ENCODE peak calls at places on chromosomes 7 and 10, in nine cellular contexts. One of them, this sample, is unnamed.

GRCh38 chr7:33982425-33982786 is 77.1 kb downstream of the BMPER start:
- DNase-seq in A549: no peak
- DNase-seq in brain microvascular endothelial cell: peak
- DNase-seq in HepG2: no peak
- DNase-seq in cardiac fibroblast: peak
- DNase-seq in AG09309: no peak
- DNase-seq in heart left ventricle: no peak
- DNase-seq in fibroblast of lung: peak
- DNase-seq in lower lobe of right lung: no peak
- DNase-seq in this sample: no peak

GRCh38 chr10:70675496-70676161 is 3.3 kb downstream of the ADAMTS14 start:
- DNase-seq in cardiac fibroblast: no peak
- DNase-seq in lower lobe of right lung: no peak
- DNase-seq in HepG2: no peak
- DNase-seq in heart left ventricle: no peak
- DNase-seq in A549: no peak
- DNase-seq in fibroblast of lung: no peak
- DNase-seq in brain microvascular endothelial cell: no peak
- DNase-seq in AG09309: no peak
- DNase-seq in this sample: no peak

GRCh38 chr7:140610204-140611165 is 30.1 kb downstream of the DENND2A start:
- DNase-seq in A549: no peak
- DNase-seq in HepG2: no peak
- DNase-seq in cardiac fibroblast: no peak
- DNase-seq in AG09309: no peak
- DNase-seq in heart left ventricle: no peak
- DNase-seq in fibroblast of lung: no peak
- DNase-seq in brain microvascular endothelial cell: no peak
- DNase-seq in lower lobe of right lung: no peak
- DNase-seq in this sample: no peak

GRCh38 chr7:40551685-40552576 is 417.1 kb downstream of the SUGCT start:
- DNase-seq in cardiac fibroblast: peak
- DNase-seq in HepG2: peak
- DNase-seq in brain microvascular endothelial cell: peak
- DNase-seq in fibroblast of lung: peak
- DNase-seq in lower lobe of right lung: peak
- DNase-seq in A549: no peak
- DNase-seq in AG09309: peak
- DNase-seq in heart left ventricle: peak
- DNase-seq in this sample: peak

GRCh38 chr10:119412831-119413737 is 129.4 kb downstream of the RGS10 start:
- DNase-seq in lower lobe of right lung: no peak
- DNase-seq in AG09309: no peak
- DNase-seq in HepG2: peak
- DNase-seq in cardiac fibroblast: peak
- DNase-seq in A549: no peak
- DNase-seq in fibroblast of lung: peak
- DNase-seq in heart left ventricle: no peak
- DNase-seq in brain microvascular endothelial cell: no peak
- DNase-seq in this sample: peak

GRCh38 chr7:112150823-112151641 is 55.2 kb downstream of the DOCK4 start:
- DNase-seq in HepG2: no peak
- DNase-seq in AG09309: no peak
- DNase-seq in cardiac fibroblast: no peak
- DNase-seq in heart left ventricle: no peak
- DNase-seq in A549: no peak
- DNase-seq in brain microvascular endothelial cell: no peak
- DNase-seq in lower lobe of right lung: no peak
- DNase-seq in fibroblast of lung: peak
- DNase-seq in this sample: peak

GRCh38 chr7:20241491-20242261 is 24.5 kb upstream of the MACC1 start:
- DNase-seq in AG09309: peak
- DNase-seq in heart left ventricle: no peak
- DNase-seq in fibroblast of lung: peak
- DNase-seq in HepG2: peak
- DNase-seq in cardiac fibroblast: peak
- DNase-seq in brain microvascular endothelial cell: peak
- DNase-seq in A549: no peak
- DNase-seq in lower lobe of right lung: no peak
- DNase-seq in this sample: no peak

GRCh38 chr7:44987996-44988395 is 9.2 kb upstream of the MYO1G start:
- DNase-seq in HepG2: no peak
- DNase-seq in heart left ventricle: no peak
- DNase-seq in cardiac fibroblast: no peak
- DNase-seq in brain microvascular endothelial cell: no peak
- DNase-seq in lower lobe of right lung: no peak
- DNase-seq in AG09309: no peak
- DNase-seq in fibroblast of lung: no peak
- DNase-seq in A549: no peak
- DNase-seq in this sample: no peak

GRCh38 chr10:49280001-49280408 is 19.0 kb upstream of the C10orf71 start:
- DNase-seq in HepG2: no peak
- DNase-seq in lower lobe of right lung: no peak
- DNase-seq in A549: no peak
- DNase-seq in cardiac fibroblast: peak
- DNase-seq in heart left ventricle: no peak
- DNase-seq in brain microvascular endothelial cell: peak
- DNase-seq in fibroblast of lung: peak
- DNase-seq in AG09309: peak
- DNase-seq in this sample: peak

GRCh38 chr7:7219216-7219615 is 36.9 kb downstream of the C1GALT1 start:
- DNase-seq in HepG2: peak
- DNase-seq in AG09309: no peak
- DNase-seq in A549: no peak
- DNase-seq in heart left ventricle: no peak
- DNase-seq in brain microvascular endothelial cell: no peak
- DNase-seq in cardiac fibroblast: peak
- DNase-seq in fibroblast of lung: no peak
- DNase-seq in lower lobe of right lung: no peak
- DNase-seq in this sample: peak

GRCh38 chr7:91280604-91281003 is 16.4 kb downstream of the FZD1 start:
- DNase-seq in heart left ventricle: no peak
- DNase-seq in AG09309: no peak
- DNase-seq in HepG2: no peak
- DNase-seq in A549: no peak
- DNase-seq in cardiac fibroblast: no peak
- DNase-seq in lower lobe of right lung: no peak
- DNase-seq in fibroblast of lung: peak
- DNase-seq in brain microvascular endothelial cell: no peak
- DNase-seq in this sample: no peak

GRCh38 chr10:64209574-64209973 is 688.4 kb downstream of the REEP3 start:
- DNase-seq in brain microvascular endothelial cell: peak
- DNase-seq in cardiac fibroblast: no peak
- DNase-seq in heart left ventricle: peak
- DNase-seq in A549: no peak
- DNase-seq in lower lobe of right lung: no peak
- DNase-seq in AG09309: no peak
- DNase-seq in fibroblast of lung: peak
- DNase-seq in HepG2: no peak
- DNase-seq in this sample: no peak

GRCh38 chr7:35252584-35252983 is 1.3 kb downstream of the TBX20 start:
- DNase-seq in brain microvascular endothelial cell: no peak
- DNase-seq in A549: no peak
- DNase-seq in heart left ventricle: no peak
- DNase-seq in lower lobe of right lung: no peak
- DNase-seq in HepG2: no peak
- DNase-seq in AG09309: no peak
- DNase-seq in cardiac fibroblast: no peak
- DNase-seq in fibroblast of lung: no peak
- DNase-seq in this sample: no peak

GRCh38 chr7:64946772-64947171 is 43.7 kb downstream of the ZNF273 start:
- DNase-seq in heart left ventricle: no peak
- DNase-seq in brain microvascular endothelial cell: no peak
- DNase-seq in lower lobe of right lung: no peak
- DNase-seq in AG09309: no peak
- DNase-seq in cardiac fibroblast: peak
- DNase-seq in A549: no peak
- DNase-seq in fibroblast of lung: peak
- DNase-seq in HepG2: peak
- DNase-seq in this sample: peak

GRCh38 chr7:17437586-17437985 is 139.1 kb downstream of the AHR start:
- DNase-seq in AG09309: no peak
- DNase-seq in cardiac fibroblast: no peak
- DNase-seq in fibroblast of lung: no peak
- DNase-seq in brain microvascular endothelial cell: no peak
- DNase-seq in heart left ventricle: no peak
- DNase-seq in A549: no peak
- DNase-seq in lower lobe of right lung: no peak
- DNase-seq in HepG2: no peak
- DNase-seq in this sample: no peak

GRCh38 chr7:26944486-26944885 is 80.1 kb upstream of the SKAP2 start:
- DNase-seq in HepG2: no peak
- DNase-seq in cardiac fibroblast: no peak
- DNase-seq in A549: no peak
- DNase-seq in brain microvascular endothelial cell: no peak
- DNase-seq in heart left ventricle: no peak
- DNase-seq in lower lobe of right lung: no peak
- DNase-seq in AG09309: no peak
- DNase-seq in fibroblast of lung: no peak
- DNase-seq in this sample: no peak

GRCh38 chr7:4755045-4755444 is 20.4 kb upstream of the AP5Z1 start:
- DNase-seq in A549: no peak
- DNase-seq in heart left ventricle: no peak
- DNase-seq in lower lobe of right lung: no peak
- DNase-seq in fibroblast of lung: no peak
- DNase-seq in HepG2: no peak
- DNase-seq in AG09309: no peak
- DNase-seq in cardiac fibroblast: no peak
- DNase-seq in brain microvascular endothelial cell: no peak
- DNase-seq in this sample: no peak

GRCh38 chr10:114393482-114393881 is 10.8 kb downstream of the AFAP1L2 start:
- DNase-seq in cardiac fibroblast: peak
- DNase-seq in heart left ventricle: no peak
- DNase-seq in A549: no peak
- DNase-seq in fibroblast of lung: peak
- DNase-seq in lower lobe of right lung: no peak
- DNase-seq in AG09309: no peak
- DNase-seq in brain microvascular endothelial cell: peak
- DNase-seq in HepG2: no peak
- DNase-seq in this sample: peak

GRCh38 chr7:832292-832967 is at the start of gene SUN1:
- DNase-seq in fibroblast of lung: peak
- DNase-seq in heart left ventricle: peak
- DNase-seq in lower lobe of right lung: no peak
- DNase-seq in A549: peak
- DNase-seq in cardiac fibroblast: peak
- DNase-seq in brain microvascular endothelial cell: peak
- DNase-seq in HepG2: peak
- DNase-seq in AG09309: peak
- DNase-seq in this sample: peak

GRCh38 chr7:35596061-35596460 is 98.9 kb downstream of the HERPUD2 start:
- DNase-seq in fibroblast of lung: peak
- DNase-seq in A549: no peak
- DNase-seq in lower lobe of right lung: no peak
- DNase-seq in heart left ventricle: no peak
- DNase-seq in cardiac fibroblast: peak
- DNase-seq in brain microvascular endothelial cell: peak
- DNase-seq in AG09309: no peak
- DNase-seq in HepG2: no peak
- DNase-seq in this sample: peak

GRCh38 chr7:130319541-130319940 is 25.1 kb upstream of the CPA5 start:
- DNase-seq in HepG2: no peak
- DNase-seq in fibroblast of lung: no peak
- DNase-seq in lower lobe of right lung: no peak
- DNase-seq in A549: no peak
- DNase-seq in heart left ventricle: no peak
- DNase-seq in cardiac fibroblast: no peak
- DNase-seq in brain microvascular endothelial cell: no peak
- DNase-seq in AG09309: no peak
- DNase-seq in this sample: no peak
- TF ChIP-seq CTCF in HepG2: no peak
- TF ChIP-seq CTCF in fibroblast of lung: no peak
- TF ChIP-seq CTCF in lower lobe of right lung: no peak
- TF ChIP-seq CTCF in A549: no peak
- TF ChIP-seq CTCF in heart left ventricle: no peak
- TF ChIP-seq CTCF in cardiac fibroblast: no peak
- TF ChIP-seq CTCF in brain microvascular endothelial cell: no peak
- TF ChIP-seq CTCF in AG09309: no peak
- TF ChIP-seq CTCF in this sample: no peak

DNA sequence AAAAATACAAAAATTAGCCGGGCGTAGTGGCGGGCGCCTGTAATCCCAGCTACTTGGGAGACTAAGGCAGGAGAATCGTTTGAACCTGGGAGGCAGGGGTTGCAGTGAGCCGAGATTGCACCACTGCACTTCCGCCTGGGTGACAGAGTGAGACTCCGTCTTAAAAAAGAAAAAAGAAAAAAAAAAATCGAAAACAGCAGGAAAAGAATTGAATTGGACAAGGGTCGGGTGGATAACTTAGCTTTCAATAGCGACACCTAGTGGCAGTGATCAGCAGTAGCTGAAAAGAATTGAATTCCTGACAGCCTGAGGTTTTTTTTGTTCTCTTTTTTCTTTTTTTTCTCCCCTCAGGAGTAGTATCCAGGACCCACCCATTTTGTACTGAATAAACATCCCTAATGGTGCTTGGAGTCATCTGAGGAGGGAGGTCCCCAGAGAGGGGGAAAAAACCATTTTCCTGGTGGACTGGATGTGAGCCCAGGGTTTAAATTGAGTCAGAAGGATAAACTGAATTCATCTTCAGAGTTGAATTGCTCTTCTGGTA is 55.1 kb downstream of the CYCS start:
- DNase-seq in heart left ventricle: peak
- DNase-seq in A549: peak
- DNase-seq in HepG2: peak
- DNase-seq in fibroblast of lung: peak
- DNase-seq in cardiac fibroblast: peak
- DNase-seq in AG09309: peak
- DNase-seq in lower lobe of right lung: peak
- DNase-seq in brain microvascular endothelial cell: peak
- DNase-seq in this sample: peak
- H3K4me3 ChIP-seq in heart left ventricle: no peak
- H3K4me3 ChIP-seq in A549: peak
- H3K4me3 ChIP-seq in HepG2: peak
- H3K4me3 ChIP-seq in fibroblast of lung: no peak
- H3K4me3 ChIP-seq in cardiac fibroblast: no peak
- H3K4me3 ChIP-seq in AG09309: no peak
- H3K4me3 ChIP-seq in lower lobe of right lung: peak
- H3K4me3 ChIP-seq in brain microvascular endothelial cell: peak
- H3K4me3 ChIP-seq in this sample: no peak

GRCh38 chr10:23418051-23418681 is 20.7 kb upstream of the OTUD1 start:
- DNase-seq in lower lobe of right lung: no peak
- DNase-seq in A549: no peak
- DNase-seq in fibroblast of lung: no peak
- DNase-seq in cardiac fibroblast: no peak
- DNase-seq in heart left ventricle: no peak
- DNase-seq in HepG2: no peak
- DNase-seq in brain microvascular endothelial cell: no peak
- DNase-seq in AG09309: no peak
- DNase-seq in this sample: no peak
- TF ChIP-seq CTCF in lower lobe of right lung: no peak
- TF ChIP-seq CTCF in A549: no peak
- TF ChIP-seq CTCF in fibroblast of lung: no peak
- TF ChIP-seq CTCF in cardiac fibroblast: no peak
- TF ChIP-seq CTCF in heart left ventricle: no peak
- TF ChIP-seq CTCF in HepG2: no peak
- TF ChIP-seq CTCF in brain microvascular endothelial cell: no peak
- TF ChIP-seq CTCF in AG09309: no peak
- TF ChIP-seq CTCF in this sample: no peak

DNA sequence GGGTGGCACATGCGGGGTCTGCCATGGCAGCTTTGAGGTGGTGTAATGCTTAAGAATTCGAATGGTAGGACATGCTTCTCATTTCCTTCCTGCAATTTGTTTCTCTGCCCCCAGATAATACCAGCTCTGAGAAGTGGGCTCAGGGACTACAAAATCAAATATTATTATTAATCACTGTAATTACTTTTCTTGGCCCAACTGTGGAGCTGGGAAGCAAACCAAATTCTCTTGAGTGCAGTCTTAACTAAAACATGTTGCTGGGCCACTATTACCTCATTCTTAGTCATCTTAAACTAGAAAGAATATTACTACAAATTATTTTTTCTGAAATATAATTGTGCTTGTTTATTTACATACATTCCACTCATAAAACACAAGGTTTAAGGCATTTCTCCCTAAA is 566.7 kb upstream of the NRP1 start:
- DNase-seq in fibroblast of lung: peak
- DNase-seq in heart left ventricle: no peak
- DNase-seq in AG09309: peak
- DNase-seq in A549: no peak
- DNase-seq in lower lobe of right lung: no peak
- DNase-seq in HepG2: no peak
- DNase-seq in cardiac fibroblast: peak
- DNase-seq in brain microvascular endothelial cell: peak
- DNase-seq in this sample: peak
- H3K4me3 ChIP-seq in fibroblast of lung: no peak
- H3K4me3 ChIP-seq in heart left ventricle: no peak
- H3K4me3 ChIP-seq in AG09309: no peak
- H3K4me3 ChIP-seq in A549: no peak
- H3K4me3 ChIP-seq in lower lobe of right lung: no peak
- H3K4me3 ChIP-seq in HepG2: no peak
- H3K4me3 ChIP-seq in cardiac fibroblast: no peak
- H3K4me3 ChIP-seq in brain microvascular endothelial cell: no peak
- H3K4me3 ChIP-seq in this sample: no peak